ENCODE peak calls at places on chromosomes 11 and 22, in seven cellular contexts. B is CD4-positive, alpha-beta T cell; L is HFF-Myc; T is AG10803; P is nephron progenitor cell; G is uterus; A is B cell. Z is an unnamed sample.

GRCh38 chr11:64705501-64705900 is 17.5 kb downstream of the NRXN2 start:
- DNase-seq in B (no peak), L (no peak), T (no peak), P (no peak), G (no peak), A (no peak), Z (no peak)

GRCh38 chr11:113382121-113382520 is 5.5 kb upstream of the ANKK1 start:
- DNase-seq in B (no peak), L (no peak), T (peak), P (no peak), G (no peak), A (no peak), Z (no peak)

GRCh38 chr11:118918128-118918685 is 7.5 kb downstream of the BCL9L start:
- DNase-seq in B (no peak), L (no peak), T (peak), P (peak), G (peak), A (no peak), Z (no peak)

GRCh38 chr22:37284807-37285355 is 2.6 kb downstream of the CYTH4 start:
- DNase-seq in B (peak), L (no peak), T (no peak), P (no peak), G (no peak), A (peak), Z (no peak)

GRCh38 chr22:37633082-37633692 is 6.3 kb upstream of the SH3BP1 start:
- DNase-seq in B (no peak), L (no peak), T (no peak), P (no peak), G (no peak), A (peak), Z (peak)

GRCh38 chr22:41485033-41485432 is 16.1 kb downstream of the ACO2 start:
- DNase-seq in B (no peak), L (no peak), T (no peak), P (no peak), G (no peak), A (no peak), Z (no peak)

GRCh38 chr11:125423247-125423849 is 72.7 kb downstream of the FEZ1 start:
- DNase-seq in B (no peak), L (no peak), T (no peak), P (no peak), G (no peak), A (no peak), Z (no peak)

GRCh38 chr11:109644158-109644557 is 222.2 kb downstream of the C11orf87 start:
- DNase-seq in B (no peak), L (peak), T (peak), P (no peak), G (no peak), A (no peak), Z (no peak)

GRCh38 chr11:11569936-11570491 is 51.8 kb downstream of the GALNT18 start:
- DNase-seq in B (no peak), L (peak), T (no peak), P (no peak), G (peak), A (no peak), Z (no peak)

GRCh38 chr22:28674121-28674563 is 5.5 kb downstream of the TTC28 start:
- DNase-seq in B (no peak), L (peak), T (peak), P (no peak), G (no peak), A (peak), Z (peak)

GRCh38 chr11:102422817-102423725 is 29.5 kb downstream of the TMEM123 start:
- DNase-seq in B (no peak), L (no peak), T (no peak), P (no peak), G (no peak), A (no peak), Z (no peak)

GRCh38 chr11:61488651-61489291 is 19.8 kb upstream of the LRRC10B start:
- DNase-seq in B (no peak), L (no peak), T (no peak), P (peak), G (peak), A (no peak), Z (no peak)

GRCh38 chr22:35449829-35450689 is 50.1 kb downstream of the MCM5 start:
- DNase-seq in B (no peak), L (no peak), T (no peak), P (no peak), G (no peak), A (no peak), Z (no peak)

GRCh38 chr11:57348052-57348451 is 9.9 kb downstream of the P2RX3 start:
- DNase-seq in B (no peak), L (no peak), T (no peak), P (no peak), G (no peak), A (no peak), Z (no peak)

GRCh38 chr11:117232911-117233409 is 489 bp downstream of the RNF214 start:
- DNase-seq in B (no peak), L (no peak), T (no peak), P (peak), G (no peak), A (peak), Z (no peak)

DNA sequence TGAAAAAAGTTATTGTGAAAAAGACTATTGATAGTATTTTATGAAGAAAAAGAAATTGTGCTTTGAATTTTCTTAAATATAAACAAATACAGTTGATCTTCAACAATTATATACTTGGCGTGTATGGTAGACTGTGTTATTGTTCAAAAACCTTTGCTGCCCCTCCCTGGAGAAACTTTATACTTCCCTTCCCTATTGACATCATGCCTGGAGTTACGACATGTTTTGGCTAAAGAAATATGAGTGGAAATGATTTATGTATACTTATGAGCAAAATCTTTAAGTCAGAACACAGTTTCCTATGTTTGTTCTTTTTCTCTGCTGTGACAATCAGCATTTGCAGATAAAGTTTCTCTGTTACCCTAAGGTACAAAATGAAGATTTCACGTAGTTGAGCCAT is 243.8 kb downstream of the TMEM135 start:
- DNase-seq in B (no peak), L (no peak), T (peak), P (no peak), G (no peak), A (no peak), Z (no peak)
- TF ChIP-seq CTCF in B (no peak), L (no peak), T (peak), P (no peak), G (no peak), A (no peak), Z (no peak)

DNA sequence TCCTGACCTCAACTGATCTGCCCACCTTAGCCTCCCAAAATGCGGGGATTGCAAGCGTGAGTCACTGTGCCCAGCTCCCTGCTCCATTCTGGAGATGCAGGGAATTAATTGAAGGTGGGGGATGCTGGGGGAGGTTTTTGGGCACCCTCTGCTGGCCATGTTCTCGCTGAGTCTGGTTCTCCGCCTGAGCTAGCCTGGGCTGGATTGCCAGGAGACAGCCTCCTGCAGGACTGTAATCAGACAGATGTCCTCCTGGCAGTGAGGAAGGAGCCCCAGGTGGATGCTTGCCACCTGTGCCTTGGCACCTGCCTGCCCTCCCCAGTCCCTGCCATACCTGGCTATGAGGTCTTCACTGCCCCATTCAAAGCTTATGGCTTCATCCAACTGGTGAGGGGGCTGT is 5.4 kb downstream of the MTFP1 start:
- DNase-seq in B (no peak), L (no peak), T (no peak), P (no peak), G (no peak), A (no peak), Z (no peak)
- TF ChIP-seq CTCF in B (no peak), L (no peak), T (no peak), P (no peak), G (no peak), A (no peak), Z (no peak)

DNA sequence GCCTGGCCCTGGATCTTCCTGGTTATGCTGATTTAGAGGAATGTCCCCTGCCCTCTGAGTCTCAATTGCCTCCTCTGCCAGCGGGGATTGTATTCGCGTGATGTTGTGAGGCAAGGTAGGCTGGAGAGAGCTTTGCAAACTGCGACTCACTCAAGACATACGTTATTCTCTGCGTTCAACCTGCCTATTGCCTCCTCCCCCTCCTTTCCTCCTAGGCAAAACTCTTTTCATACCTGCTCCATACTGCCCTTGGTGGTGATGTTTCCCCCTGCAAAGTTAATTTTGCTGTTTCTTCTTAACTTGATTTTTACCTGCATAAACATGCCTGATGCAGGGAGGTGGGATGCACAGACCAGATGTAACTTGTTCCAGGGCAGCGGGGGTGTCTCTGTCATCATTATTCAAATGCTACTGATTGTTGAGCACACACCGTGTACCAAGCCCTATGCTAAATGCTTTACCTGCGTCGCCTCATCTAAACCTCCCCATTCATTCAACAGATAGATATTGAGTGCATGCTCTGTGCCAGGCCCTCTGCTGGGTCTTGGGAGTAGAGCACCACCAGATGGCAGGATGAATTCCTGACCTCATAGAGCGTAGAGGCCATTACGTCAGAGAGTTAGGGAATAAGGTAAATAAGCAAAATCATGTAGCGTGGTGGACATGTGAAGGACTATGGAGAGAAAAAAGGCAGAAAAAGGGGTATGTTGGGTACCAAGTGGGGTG is 29.0 kb downstream of the SGSM1 start:
- DNase-seq in B (no peak), L (no peak), T (no peak), P (no peak), G (no peak), A (no peak), Z (no peak)
- TF ChIP-seq CTCF in B (no peak), L (peak), T (peak), P (no peak), G (no peak), A (no peak), Z (no peak)

GRCh38 chr11:73866586-73866996 is 10.1 kb downstream of the COA4 start:
- DNase-seq in B (no peak), L (peak), T (peak), P (no peak), G (peak), A (no peak), Z (no peak)

GRCh38 chr11:73869234-73869949 is 7.3 kb downstream of the COA4 start:
- DNase-seq in B (no peak), L (no peak), T (no peak), P (no peak), G (no peak), A (no peak), Z (no peak)

GRCh38 chr11:73866095-73866579 is 10.5 kb downstream of the COA4 start:
- DNase-seq in B (no peak), L (peak), T (peak), P (no peak), G (no peak), A (no peak), Z (no peak)

GRCh38 chr11:73872746-73873412 is 3.8 kb downstream of the COA4 start:
- DNase-seq in B (no peak), L (no peak), T (no peak), P (no peak), G (no peak), A (no peak), Z (no peak)

GRCh38 chr11:73870261-73870660 is 6.4 kb downstream of the COA4 start:
- DNase-seq in B (no peak), L (no peak), T (no peak), P (no peak), G (no peak), A (no peak), Z (no peak)
- TF ChIP-seq CTCF in B (no peak), L (no peak), T (no peak), P (no peak), G (no peak), A (no peak), Z (no peak)

DNA sequence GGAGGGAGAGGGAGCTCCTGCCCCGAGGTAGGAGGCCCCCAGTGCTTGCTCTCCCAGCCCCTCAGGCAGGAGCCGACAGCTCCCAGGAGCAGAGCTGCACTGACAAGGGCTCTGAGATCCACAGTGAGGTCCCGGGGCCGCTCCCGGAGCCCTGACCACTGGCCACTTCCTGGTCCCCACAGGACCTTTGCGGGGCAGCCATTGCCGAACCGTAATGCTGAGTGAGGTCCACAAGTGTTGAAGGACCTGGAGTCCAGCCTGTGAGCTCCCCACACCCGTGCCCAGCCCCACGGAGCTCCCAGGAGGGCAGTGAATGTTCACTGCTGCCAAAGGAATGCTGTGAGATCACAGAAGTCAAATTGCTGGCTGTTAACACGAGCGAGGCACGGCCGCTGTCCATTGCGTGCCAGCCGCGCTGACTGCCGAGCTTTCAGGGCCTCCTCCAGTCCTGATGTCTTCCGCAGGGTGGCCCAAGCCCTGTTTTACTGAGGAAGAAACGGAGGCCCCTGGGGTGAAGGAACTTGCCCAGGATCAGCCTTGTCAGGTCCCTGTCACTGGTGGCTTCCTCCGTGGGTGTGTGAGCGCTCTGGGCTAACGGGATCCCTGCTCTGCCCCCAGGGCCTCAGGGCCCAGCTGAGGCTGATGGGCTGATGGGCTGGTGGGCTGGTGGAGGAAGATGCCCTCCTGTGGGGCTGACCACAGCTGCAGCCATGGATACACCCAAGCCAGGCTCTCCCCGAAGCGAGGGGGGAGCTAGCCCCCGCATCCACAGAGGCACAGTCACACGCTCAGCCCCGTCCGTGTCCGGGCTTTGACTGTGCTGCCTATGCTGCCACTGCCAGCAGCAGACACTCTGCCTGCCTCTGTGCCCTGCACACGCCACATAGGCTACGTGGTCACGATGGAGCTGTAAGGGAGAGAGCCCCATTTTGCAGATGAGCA is 70.8 kb downstream of the WNT7B start:
- DNase-seq in B (no peak), L (no peak), T (peak), P (peak), G (no peak), A (no peak), Z (no peak)
- TF ChIP-seq CTCF in B (no peak), L (no peak), T (peak), P (no peak), G (no peak), A (no peak), Z (no peak)

GRCh38 chr22:31944700-31945477 is 554 bp downstream of the YWHAH start:
- DNase-seq in B (no peak), L (no peak), T (no peak), P (peak), G (no peak), A (peak), Z (no peak)
- TF ChIP-seq CTCF in B (no peak), L (no peak), T (peak), P (no peak), G (peak), A (no peak), Z (no peak)

GRCh38 chr22:50435701-50436115 is 39.1 kb downstream of the SBF1 start:
- DNase-seq in B (no peak), L (no peak), T (no peak), P (no peak), G (no peak), A (no peak), Z (no peak)
- TF ChIP-seq CTCF in B (no peak), L (no peak), T (no peak), P (no peak), G (no peak), A (no peak), Z (no peak)

GRCh38 chr22:29971607-29972006 is 88.6 kb downstream of the MTMR3 start:
- DNase-seq in B (no peak), L (no peak), T (no peak), P (no peak), G (no peak), A (no peak), Z (no peak)
- TF ChIP-seq CTCF in B (no peak), L (no peak), T (no peak), P (no peak), G (no peak), A (no peak), Z (no peak)

Z was measured in GM12864.